ENCODE peak calls at places on chromosomes 3 and 15, in ten cellular contexts. D, E, L, M, F, G, S, T, W and Z are unnamed samples.

GRCh38 chr3:86168512-86168911 is 822.4 kb downstream of the VGLL3 start:
- DNase-seq in W (no peak), L (no peak), D (no peak), S (no peak), E (no peak), M (no peak), F (no peak), T (no peak), G (no peak), Z (no peak)

GRCh38 chr3:157073810-157074209 is 86.1 kb downstream of the CCNL1 start:
- DNase-seq in F (peak; percentile 55), W (no peak), L (peak; percentile 93), S (peak; percentile 56), D (no peak), T (no peak), E (peak; percentile 56), M (peak; percentile 74), G (no peak), Z (peak; percentile 83)

GRCh38 chr3:183634707-183635106 is 716 bp upstream of the KLHL24 start:
- DNase-seq in S (peak; percentile 2), G (no peak), D (peak; percentile 54), T (no peak), F (no peak), L (no peak), E (no peak), W (no peak), M (no peak), Z (no peak)

GRCh38 chr15:69591905-69592508 is 139.4 kb downstream of the RPLP1 start:
- DNase-seq in M (no peak), F (no peak), W (no peak), T (no peak), G (no peak), S (peak; percentile 19), L (no peak), D (no peak), E (no peak), Z (no peak)

GRCh38 chr15:31353931-31354330 is 27.3 kb downstream of the KLF13 start:
- DNase-seq in F (no peak), S (no peak), W (no peak), M (no peak), L (peak; percentile 14), D (peak; percentile 92), E (no peak), T (no peak), G (no peak), Z (no peak)

GRCh38 chr3:90010341-90010740 is 902.9 kb downstream of the EPHA3 start:
- DNase-seq in S (peak; percentile 72), F (peak; percentile 88), D (no peak), G (no peak), L (no peak), E (no peak), W (no peak), T (no peak), M (peak; percentile 47), Z (peak; percentile 2)

GRCh38 chr3:8492744-8493511 is 8.7 kb upstream of the LMCD1 start:
- DNase-seq in L (peak; percentile 33), T (no peak), F (no peak), M (no peak), G (no peak), E (no peak), S (no peak), D (no peak), W (no peak), Z (no peak)

GRCh38 chr3:69182588-69183299 is 60.3 kb upstream of the LMOD3 start:
- DNase-seq in E (peak; percentile 16), W (no peak), T (no peak), G (no peak), F (peak; percentile 92), S (peak; percentile 58), D (no peak), L (peak; percentile 72), M (peak; percentile 81), Z (peak; percentile 34)

GRCh38 chr15:28013480-28013879 is 85.6 kb downstream of the OCA2 start:
- DNase-seq in E (no peak), D (no peak), S (no peak), L (no peak), F (no peak), M (no peak), G (no peak), T (no peak), W (no peak), Z (no peak)

GRCh38 chr3:11379824-11380281 is 107.7 kb downstream of the ATG7 start:
- DNase-seq in G (no peak), M (no peak), L (no peak), T (no peak), E (no peak), F (no peak), D (no peak), W (no peak), S (no peak), Z (no peak)

GRCh38 chr3:154324919-154325318 is 632 bp upstream of the DHX36 start:
- DNase-seq in L (no peak), F (no peak), W (no peak), E (no peak), T (no peak), D (no peak), M (no peak), G (no peak), S (no peak), Z (no peak)

GRCh38 chr3:174955513-174956001 is 96.4 kb downstream of the NAALADL2 start:
- DNase-seq in S (peak; percentile 62), D (no peak), M (peak; percentile 48), E (no peak), W (no peak), F (peak; percentile 48), T (no peak), L (peak; percentile 60), G (no peak), Z (no peak)

GRCh38 chr3:158430968-158431367 is 140.0 kb upstream of the MLF1 start:
- DNase-seq in G (no peak), F (no peak), W (no peak), S (no peak), T (no peak), M (peak; percentile 42), D (no peak), E (no peak), L (no peak), Z (no peak)

GRCh38 chr15:59309405-59309804 is 63.3 kb downstream of the MYO1E start:
- DNase-seq in L (no peak), S (no peak), G (no peak), F (no peak), T (no peak), E (no peak), M (no peak), W (no peak), D (no peak), Z (no peak)

GRCh38 chr3:45546636-45547201 is 47.8 kb upstream of the LIMD1 start:
- DNase-seq in D (no peak), L (no peak), W (no peak), G (no peak), M (no peak), T (no peak), E (no peak), F (no peak), S (no peak), Z (no peak)
- TF ChIP-seq CTCF in D (peak; percentile 24), L (peak; percentile 75), W (peak; percentile 39), G (no peak), M (peak; percentile 33), T (peak; percentile 42), E (peak; percentile 61), F (peak; percentile 68), S (peak; percentile 29), Z (peak; percentile 38)

GRCh38 chr3:19213608-19214220 is 65.4 kb downstream of the KCNH8 start:
- DNase-seq in E (no peak), D (no peak), L (no peak), F (no peak), W (no peak), S (no peak), M (no peak), G (no peak), T (no peak), Z (no peak)
- TF ChIP-seq CTCF in E (no peak), D (no peak), L (no peak), F (no peak), W (peak; percentile 17), S (no peak), M (no peak), G (no peak), T (peak; percentile 13), Z (no peak)

DNA sequence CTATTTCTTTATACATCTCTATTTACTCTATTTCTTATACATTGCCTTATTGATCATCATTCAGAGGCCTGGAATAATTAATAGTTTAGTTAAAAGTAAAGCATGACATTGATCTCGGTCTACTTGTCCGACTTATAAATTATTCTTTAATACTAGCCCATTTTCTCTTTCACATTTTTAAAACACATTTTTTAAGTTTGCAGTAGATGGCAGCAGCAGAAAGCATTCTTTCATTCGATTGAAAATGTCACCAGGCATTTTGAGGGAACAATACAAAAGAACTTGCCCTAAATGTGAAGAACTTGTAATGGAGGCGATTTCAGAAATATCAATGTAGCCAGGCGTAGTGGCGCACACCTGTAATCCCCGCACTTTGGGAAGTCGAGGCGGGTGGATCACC is 15.5 kb upstream of the MAP3K13 start:
- DNase-seq in F (no peak), D (no peak), S (no peak), T (no peak), G (no peak), W (no peak), M (no peak), L (no peak), E (no peak), Z (no peak)
- TF ChIP-seq CTCF in F (no peak), D (no peak), S (no peak), T (no peak), G (no peak), W (no peak), M (no peak), L (no peak), E (no peak), Z (no peak)

GRCh38 chr3:84962460-84962859 is 3.7 kb downstream of the CADM2 start:
- DNase-seq in M (no peak), D (no peak), S (no peak), L (no peak), E (no peak), W (no peak), F (no peak), T (no peak), G (no peak), Z (no peak)

GRCh38 chr3:84961492-84962255 is 2.9 kb downstream of the CADM2 start:
- DNase-seq in F (no peak), L (no peak), M (no peak), T (no peak), D (no peak), S (no peak), W (no peak), E (no peak), G (no peak), Z (no peak)

GRCh38 chr3:84967767-84968581 is 9.2 kb downstream of the CADM2 start:
- DNase-seq in M (no peak), D (no peak), G (no peak), F (no peak), L (no peak), W (no peak), T (no peak), S (no peak), E (no peak), Z (no peak)

GRCh38 chr3:84963137-84963536 is 4.3 kb downstream of the CADM2 start:
- DNase-seq in M (no peak), D (no peak), E (no peak), W (no peak), S (no peak), F (no peak), L (no peak), G (no peak), T (no peak), Z (no peak)

DNA sequence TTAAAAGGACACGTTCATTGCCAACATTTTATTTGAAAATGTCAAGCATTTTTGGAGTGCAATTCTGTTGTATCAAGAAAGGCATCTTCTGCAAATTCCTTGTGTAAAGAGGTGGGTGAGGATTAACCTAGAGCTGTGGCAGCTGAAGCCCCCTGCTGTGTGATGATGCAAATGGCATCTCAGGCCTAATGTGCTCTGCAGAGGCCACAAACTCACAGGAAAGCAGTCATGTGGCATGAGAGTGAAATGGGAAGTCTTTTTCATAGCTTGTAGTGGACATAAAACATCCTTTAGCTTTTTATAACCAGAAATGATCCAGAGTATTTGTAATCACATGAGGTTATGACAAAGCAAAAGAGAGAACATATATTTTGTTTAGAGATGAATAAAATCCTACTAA is 6.4 kb downstream of the CADM2 start:
- DNase-seq in S (no peak), M (no peak), D (no peak), L (no peak), E (no peak), T (peak; percentile 25), F (no peak), W (no peak), G (no peak), Z (no peak)
- TF ChIP-seq CTCF in S (no peak), M (no peak), D (peak; percentile 30), L (no peak), E (no peak), T (peak; percentile 61), F (peak; percentile 68), W (no peak), G (peak; percentile 11), Z (no peak)